ENCODE peak calls at places on chromosomes 12 and 14, in eight cellular contexts. One of them, this sample, is unnamed.

GRCh38 chr12:105110851-105111250 is 3.3 kb downstream of the WASHC4 start:
- DNase-seq in aorta: no peak
- DNase-seq in endothelial cell of umbilical vein: peak; percentile 44
- DNase-seq in thoracic aorta: no peak
- DNase-seq in prostate gland: no peak
- DNase-seq in body of pancreas: no peak
- DNase-seq in hepatocyte: no peak
- DNase-seq in fibroblast of lung: no peak
- DNase-seq in this sample: no peak

GRCh38 chr12:76880156-76881023 is 1.6 kb upstream of the CSRP2 start:
- DNase-seq in fibroblast of lung: peak; percentile 40
- DNase-seq in body of pancreas: no peak
- DNase-seq in aorta: no peak
- DNase-seq in hepatocyte: no peak
- DNase-seq in prostate gland: no peak
- DNase-seq in thoracic aorta: no peak
- DNase-seq in endothelial cell of umbilical vein: peak; percentile 29
- DNase-seq in this sample: no peak

GRCh38 chr14:98175881-98176280 is 1096.1 kb downstream of the BCL11B start:
- DNase-seq in prostate gland: no peak
- DNase-seq in aorta: no peak
- DNase-seq in body of pancreas: no peak
- DNase-seq in thoracic aorta: no peak
- DNase-seq in endothelial cell of umbilical vein: no peak
- DNase-seq in fibroblast of lung: no peak
- DNase-seq in hepatocyte: no peak
- DNase-seq in this sample: no peak

GRCh38 chr12:113136128-113136989 is 798 bp upstream of the RASAL1 start:
- DNase-seq in prostate gland: no peak
- DNase-seq in thoracic aorta: no peak
- DNase-seq in body of pancreas: peak; percentile 43
- DNase-seq in aorta: no peak
- DNase-seq in endothelial cell of umbilical vein: no peak
- DNase-seq in fibroblast of lung: no peak
- DNase-seq in hepatocyte: no peak
- DNase-seq in this sample: peak; percentile 50

GRCh38 chr14:25048170-25049126 is 1.5 kb downstream of the STXBP6 start:
- DNase-seq in fibroblast of lung: peak; percentile 87
- DNase-seq in hepatocyte: peak; percentile 33
- DNase-seq in prostate gland: peak; percentile 62
- DNase-seq in endothelial cell of umbilical vein: no peak
- DNase-seq in thoracic aorta: no peak
- DNase-seq in body of pancreas: peak; percentile 77
- DNase-seq in aorta: peak; percentile 46
- DNase-seq in this sample: peak; percentile 34

GRCh38 chr14:32252030-32252670 is 49.1 kb upstream of the RNU6-8 start:
- DNase-seq in body of pancreas: peak; percentile 66
- DNase-seq in hepatocyte: peak; percentile 87
- DNase-seq in endothelial cell of umbilical vein: peak; percentile 69
- DNase-seq in fibroblast of lung: peak; percentile 69
- DNase-seq in thoracic aorta: peak; percentile 14
- DNase-seq in prostate gland: peak; percentile 69
- DNase-seq in aorta: no peak
- DNase-seq in this sample: peak; percentile 43

GRCh38 chr12:109868182-109869051 is 11.9 kb downstream of the GLTP start:
- DNase-seq in endothelial cell of umbilical vein: no peak
- DNase-seq in thoracic aorta: no peak
- DNase-seq in fibroblast of lung: no peak
- DNase-seq in body of pancreas: no peak
- DNase-seq in hepatocyte: no peak
- DNase-seq in prostate gland: peak; percentile 60
- DNase-seq in aorta: no peak
- DNase-seq in this sample: no peak

GRCh38 chr12:117111386-117112267 is 12.4 kb upstream of the TESC start:
- DNase-seq in endothelial cell of umbilical vein: no peak
- DNase-seq in hepatocyte: no peak
- DNase-seq in prostate gland: no peak
- DNase-seq in aorta: no peak
- DNase-seq in body of pancreas: peak; percentile 45
- DNase-seq in fibroblast of lung: no peak
- DNase-seq in thoracic aorta: no peak
- DNase-seq in this sample: no peak

GRCh38 chr12:59432057-59432456 is 163.8 kb upstream of the SLC16A7 start:
- DNase-seq in aorta: no peak
- DNase-seq in endothelial cell of umbilical vein: no peak
- DNase-seq in hepatocyte: no peak
- DNase-seq in fibroblast of lung: no peak
- DNase-seq in thoracic aorta: no peak
- DNase-seq in body of pancreas: no peak
- DNase-seq in prostate gland: no peak
- DNase-seq in this sample: no peak

GRCh38 chr12:64390275-64390851 is at the start of gene C12orf56:
- DNase-seq in fibroblast of lung: peak; percentile 36
- DNase-seq in thoracic aorta: no peak
- DNase-seq in hepatocyte: peak; percentile 42
- DNase-seq in prostate gland: no peak
- DNase-seq in aorta: no peak
- DNase-seq in endothelial cell of umbilical vein: peak; percentile 21
- DNase-seq in body of pancreas: peak; percentile 30
- DNase-seq in this sample: no peak

GRCh38 chr12:6323995-6324711 is 13.7 kb downstream of the PLEKHG6 start:
- DNase-seq in prostate gland: no peak
- DNase-seq in body of pancreas: no peak
- DNase-seq in hepatocyte: no peak
- DNase-seq in endothelial cell of umbilical vein: no peak
- DNase-seq in thoracic aorta: no peak
- DNase-seq in aorta: no peak
- DNase-seq in fibroblast of lung: no peak
- DNase-seq in this sample: no peak

GRCh38 chr12:12799163-12799920 is 13.8 kb upstream of the DDX47 start:
- DNase-seq in body of pancreas: no peak
- DNase-seq in aorta: no peak
- DNase-seq in hepatocyte: no peak
- DNase-seq in thoracic aorta: no peak
- DNase-seq in endothelial cell of umbilical vein: no peak
- DNase-seq in prostate gland: no peak
- DNase-seq in fibroblast of lung: no peak
- DNase-seq in this sample: no peak

GRCh38 chr12:64110864-64111263 is 111.2 kb downstream of the KICS2 start:
- DNase-seq in endothelial cell of umbilical vein: no peak
- DNase-seq in thoracic aorta: no peak
- DNase-seq in prostate gland: no peak
- DNase-seq in aorta: no peak
- DNase-seq in hepatocyte: no peak
- DNase-seq in body of pancreas: no peak
- DNase-seq in fibroblast of lung: peak; percentile 17
- DNase-seq in this sample: no peak

GRCh38 chr14:81137316-81137715 is 83.4 kb downstream of the GTF2A1 start:
- DNase-seq in thoracic aorta: no peak
- DNase-seq in hepatocyte: no peak
- DNase-seq in fibroblast of lung: peak; percentile 80
- DNase-seq in aorta: no peak
- DNase-seq in body of pancreas: no peak
- DNase-seq in prostate gland: no peak
- DNase-seq in endothelial cell of umbilical vein: no peak
- DNase-seq in this sample: no peak

GRCh38 chr12:106195638-106196037 is 52.2 kb downstream of the CKAP4 start:
- DNase-seq in prostate gland: peak; percentile 48
- DNase-seq in endothelial cell of umbilical vein: no peak
- DNase-seq in fibroblast of lung: peak; percentile 69
- DNase-seq in aorta: peak; percentile 85
- DNase-seq in hepatocyte: peak; percentile 9
- DNase-seq in thoracic aorta: peak; percentile 28
- DNase-seq in body of pancreas: peak; percentile 61
- DNase-seq in this sample: peak; percentile 26

GRCh38 chr12:38586652-38587219 is 270.2 kb downstream of the ALG10B start:
- DNase-seq in hepatocyte: no peak
- DNase-seq in body of pancreas: no peak
- DNase-seq in endothelial cell of umbilical vein: no peak
- DNase-seq in fibroblast of lung: no peak
- DNase-seq in thoracic aorta: no peak
- DNase-seq in aorta: no peak
- DNase-seq in prostate gland: no peak
- DNase-seq in this sample: no peak

GRCh38 chr12:46825526-46826414 is at the start of gene SLC38A4:
- DNase-seq in thoracic aorta: no peak
- DNase-seq in aorta: no peak
- DNase-seq in endothelial cell of umbilical vein: peak; percentile 64
- DNase-seq in fibroblast of lung: peak; percentile 36
- DNase-seq in hepatocyte: peak; percentile 66
- DNase-seq in body of pancreas: peak; percentile 64
- DNase-seq in prostate gland: no peak
- DNase-seq in this sample: no peak

GRCh38 chr12:124423683-124424515 is 129.0 kb downstream of the RFLNA start:
- DNase-seq in hepatocyte: no peak
- DNase-seq in body of pancreas: no peak
- DNase-seq in thoracic aorta: no peak
- DNase-seq in aorta: no peak
- DNase-seq in fibroblast of lung: no peak
- DNase-seq in prostate gland: no peak
- DNase-seq in endothelial cell of umbilical vein: no peak
- DNase-seq in this sample: no peak
- H3K4me3 ChIP-seq in hepatocyte: no peak overlapping the region
- H3K4me3 ChIP-seq in body of pancreas: no peak overlapping the region
- H3K4me3 ChIP-seq in thoracic aorta: peak overlapping the region; percentile 61
- H3K4me3 ChIP-seq in aorta: no peak overlapping the region
- H3K4me3 ChIP-seq in fibroblast of lung: no peak overlapping the region
- H3K4me3 ChIP-seq in prostate gland: no peak overlapping the region
- H3K4me3 ChIP-seq in endothelial cell of umbilical vein: no peak overlapping the region
- H3K4me3 ChIP-seq in this sample: peak overlapping the region; percentile 34

GRCh38 chr12:131437706-131438210 is 273.1 kb upstream of the SFSWAP start:
- DNase-seq in fibroblast of lung: no peak
- DNase-seq in aorta: no peak
- DNase-seq in body of pancreas: no peak
- DNase-seq in prostate gland: no peak
- DNase-seq in thoracic aorta: no peak
- DNase-seq in hepatocyte: no peak
- DNase-seq in endothelial cell of umbilical vein: no peak
- DNase-seq in this sample: peak; percentile 5
- H3K27ac ChIP-seq in fibroblast of lung: no peak overlapping the region
- H3K27ac ChIP-seq in aorta: no peak overlapping the region
- H3K27ac ChIP-seq in body of pancreas: no peak overlapping the region
- H3K27ac ChIP-seq in prostate gland: no peak overlapping the region
- H3K27ac ChIP-seq in thoracic aorta: no peak overlapping the region
- H3K27ac ChIP-seq in hepatocyte: no peak overlapping the region
- H3K27ac ChIP-seq in endothelial cell of umbilical vein: no peak overlapping the region
- H3K27ac ChIP-seq in this sample: no peak overlapping the region

GRCh38 chr14:106422066-106422465 is 895.7 kb downstream of the TMEM121 start:
- DNase-seq in thoracic aorta: no peak
- DNase-seq in aorta: no peak
- DNase-seq in hepatocyte: no peak
- DNase-seq in body of pancreas: no peak
- DNase-seq in endothelial cell of umbilical vein: no peak
- DNase-seq in fibroblast of lung: no peak
- DNase-seq in prostate gland: no peak
- DNase-seq in this sample: no peak
- H3K9me3 ChIP-seq in thoracic aorta: no peaks in the 10 kb centered on the region
- H3K9me3 ChIP-seq in aorta: no peaks in the 10 kb centered on the region
- H3K9me3 ChIP-seq in hepatocyte: no peaks in the 10 kb centered on the region
- H3K9me3 ChIP-seq in body of pancreas: no peaks in the 10 kb centered on the region
- H3K9me3 ChIP-seq in endothelial cell of umbilical vein: no peaks in the 10 kb centered on the region
- H3K9me3 ChIP-seq in fibroblast of lung: no peaks in the 10 kb centered on the region
- H3K9me3 ChIP-seq in prostate gland: no peaks in the 10 kb centered on the region
- H3K9me3 ChIP-seq in this sample: no peaks in the 10 kb centered on the region

DNA sequence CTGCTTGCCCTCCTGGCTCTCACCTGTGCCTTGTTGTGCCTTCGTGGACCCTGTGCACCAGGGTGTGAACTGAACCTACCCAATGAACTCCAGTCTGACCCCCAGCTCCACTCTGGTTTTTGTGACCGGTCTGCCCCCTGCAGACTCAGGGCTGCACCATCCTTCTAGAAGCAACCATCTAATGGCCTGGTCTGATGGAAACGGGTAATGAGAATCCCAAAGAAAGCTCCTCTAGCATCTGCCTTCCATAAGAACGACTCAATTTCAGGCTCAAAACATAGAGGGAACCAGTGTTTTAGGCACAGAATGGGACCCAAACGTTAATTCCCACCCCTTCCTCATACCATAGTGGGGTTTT is 176.7 kb upstream of the PRMT8 start:
- DNase-seq in prostate gland: no peak
- DNase-seq in fibroblast of lung: no peak
- DNase-seq in body of pancreas: no peak
- DNase-seq in endothelial cell of umbilical vein: no peak
- DNase-seq in thoracic aorta: no peak
- DNase-seq in aorta: no peak
- DNase-seq in hepatocyte: no peak
- DNase-seq in this sample: no peak
- H3K4me3 ChIP-seq in prostate gland: no peak overlapping the region
- H3K4me3 ChIP-seq in fibroblast of lung: no peak overlapping the region
- H3K4me3 ChIP-seq in body of pancreas: no peak overlapping the region
- H3K4me3 ChIP-seq in endothelial cell of umbilical vein: no peak overlapping the region
- H3K4me3 ChIP-seq in thoracic aorta: no peak overlapping the region
- H3K4me3 ChIP-seq in aorta: no peak overlapping the region
- H3K4me3 ChIP-seq in hepatocyte: no peak overlapping the region
- H3K4me3 ChIP-seq in this sample: no peak overlapping the region

GRCh38 chr12:131004166-131004565 is 50.5 kb downstream of the ADGRD1 start:
- DNase-seq in fibroblast of lung: no peak
- DNase-seq in body of pancreas: no peak
- DNase-seq in thoracic aorta: no peak
- DNase-seq in endothelial cell of umbilical vein: no peak
- DNase-seq in aorta: peak; percentile 31
- DNase-seq in prostate gland: no peak
- DNase-seq in hepatocyte: no peak
- DNase-seq in this sample: no peak
- H3K27ac ChIP-seq in fibroblast of lung: no peak overlapping the region
- H3K27ac ChIP-seq in body of pancreas: no peak overlapping the region
- H3K27ac ChIP-seq in thoracic aorta: no peak overlapping the region
- H3K27ac ChIP-seq in endothelial cell of umbilical vein: no peak overlapping the region
- H3K27ac ChIP-seq in aorta: no peak overlapping the region
- H3K27ac ChIP-seq in prostate gland: no peak overlapping the region
- H3K27ac ChIP-seq in hepatocyte: no peak overlapping the region
- H3K27ac ChIP-seq in this sample: no peak overlapping the region

GRCh38 chr12:126361804-126362203 is 1296.6 kb downstream of the AACS start:
- DNase-seq in body of pancreas: no peak
- DNase-seq in prostate gland: no peak
- DNase-seq in fibroblast of lung: no peak
- DNase-seq in thoracic aorta: no peak
- DNase-seq in hepatocyte: no peak
- DNase-seq in endothelial cell of umbilical vein: no peak
- DNase-seq in aorta: no peak
- DNase-seq in this sample: no peak

GRCh38 chr12:126362490-126362889 is 1297.3 kb downstream of the AACS start:
- DNase-seq in hepatocyte: no peak
- DNase-seq in aorta: no peak
- DNase-seq in thoracic aorta: no peak
- DNase-seq in endothelial cell of umbilical vein: no peak
- DNase-seq in body of pancreas: no peak
- DNase-seq in prostate gland: no peak
- DNase-seq in fibroblast of lung: peak; percentile 40
- DNase-seq in this sample: no peak

GRCh38 chr12:126358806-126359205 is 1293.6 kb downstream of the AACS start:
- DNase-seq in aorta: no peak
- DNase-seq in prostate gland: no peak
- DNase-seq in endothelial cell of umbilical vein: no peak
- DNase-seq in fibroblast of lung: no peak
- DNase-seq in hepatocyte: no peak
- DNase-seq in body of pancreas: no peak
- DNase-seq in thoracic aorta: no peak
- DNase-seq in this sample: no peak

GRCh38 chr12:126362964-126363363 is 1297.7 kb downstream of the AACS start:
- DNase-seq in aorta: no peak
- DNase-seq in endothelial cell of umbilical vein: no peak
- DNase-seq in hepatocyte: no peak
- DNase-seq in body of pancreas: no peak
- DNase-seq in thoracic aorta: no peak
- DNase-seq in prostate gland: no peak
- DNase-seq in fibroblast of lung: no peak
- DNase-seq in this sample: no peak
- H3K9me3 ChIP-seq in aorta: peaks cover 2% of the 10 kb centered on the region
- H3K9me3 ChIP-seq in endothelial cell of umbilical vein: peaks cover 8% of the 10 kb centered on the region
- H3K9me3 ChIP-seq in hepatocyte: no peaks in the 10 kb centered on the region
- H3K9me3 ChIP-seq in body of pancreas: no peaks in the 10 kb centered on the region
- H3K9me3 ChIP-seq in thoracic aorta: no peaks in the 10 kb centered on the region
- H3K9me3 ChIP-seq in prostate gland: no peaks in the 10 kb centered on the region
- H3K9me3 ChIP-seq in fibroblast of lung: no peaks in the 10 kb centered on the region
- H3K9me3 ChIP-seq in this sample: no peaks in the 10 kb centered on the region

This sample was measured in stomach.